ENCODE peak calls at places on chromosomes 6 and 20, in four cellular contexts. B is K562, N is WTC11, I is HepG2. T is an unnamed sample.

GRCh38 chr6:130537447-130537846 is 171.6 kb downstream of the TMEM200A start:
- DNase-seq in B (no peak), N (no peak), I (no peak), T (no peak)

GRCh38 chr6:37555040-37555781 is 55.5 kb upstream of the CCDC167 start:
- DNase-seq in B (no peak), N (no peak), I (no peak), T (peak)

GRCh38 chr6:11919771-11920440 is 92.2 kb upstream of the HIVEP1 start:
- DNase-seq in B (no peak), N (no peak), I (no peak), T (no peak)

GRCh38 chr6:27214126-27214601 is 33.3 kb upstream of the PRSS16 start:
- DNase-seq in B (no peak), N (peak), I (no peak), T (no peak)

GRCh38 chr6:143328885-143329284 is 121.6 kb downstream of the ADAT2 start:
- DNase-seq in B (no peak), N (no peak), I (no peak), T (no peak)

GRCh38 chr6:33787336-33787953 is 1.5 kb downstream of the LEMD2 start:
- DNase-seq in B (peak), N (no peak), I (no peak), T (no peak)

GRCh38 chr6:119717942-119718341 is 368.4 kb upstream of the MAN1A1 start:
- DNase-seq in B (no peak), N (no peak), I (no peak), T (no peak)

GRCh38 chr6:140909156-140909555 is 1223.6 kb upstream of the GJE1 start:
- DNase-seq in B (no peak), N (no peak), I (no peak), T (no peak)

GRCh38 chr6:149492798-149493165 is 8.0 kb upstream of the ZC3H12D start:
- DNase-seq in B (no peak), N (no peak), I (no peak), T (no peak)

GRCh38 chr6:16271415-16271814 is 33.0 kb downstream of the GMPR start:
- DNase-seq in B (no peak), N (no peak), I (no peak), T (no peak)

GRCh38 chr6:161031721-161032495 is 40.3 kb downstream of the MAP3K4 start:
- DNase-seq in B (no peak), N (no peak), I (peak), T (no peak)

GRCh38 chr6:159095561-159096095 is 50.8 kb upstream of the TAGAP start:
- DNase-seq in B (no peak), N (no peak), I (no peak), T (no peak)

GRCh38 chr6:159097256-159097655 is 52.5 kb upstream of the TAGAP start:
- DNase-seq in B (no peak), N (no peak), I (no peak), T (no peak)

GRCh38 chr6:159093608-159094443 is 49.0 kb upstream of the TAGAP start:
- DNase-seq in B (no peak), N (no peak), I (no peak), T (no peak)

GRCh38 chr6:159092631-159093030 is 47.8 kb upstream of the TAGAP start:
- DNase-seq in B (no peak), N (no peak), I (no peak), T (no peak)

GRCh38 chr6:159094444-159095252 is 49.9 kb upstream of the TAGAP start:
- DNase-seq in B (no peak), N (no peak), I (no peak), T (no peak)
- TF ChIP-seq CREM in B (no peak), N (no peak), I (no peak), T (peak)

GRCh38 chr20:35319206-35320197 is 27.3 kb upstream of the FAM83C start:
- DNase-seq in B (peak), N (no peak), I (no peak), T (no peak)

GRCh38 chr20:35317416-35317815 is 25.2 kb upstream of the FAM83C start:
- DNase-seq in B (no peak), N (no peak), I (no peak), T (no peak)

GRCh38 chr20:35316086-35316485 is 23.9 kb upstream of the FAM83C start:
- DNase-seq in B (no peak), N (no peak), I (no peak), T (no peak)

GRCh38 chr20:35320396-35321126 is 28.3 kb upstream of the FAM83C start:
- DNase-seq in B (no peak), N (no peak), I (peak), T (no peak)

GRCh38 chr20:35318502-35319157 is 26.4 kb upstream of the FAM83C start:
- DNase-seq in B (no peak), N (no peak), I (peak), T (no peak)
- TF ChIP-seq CREM in B (no peak), N (no peak), I (no peak), T (no peak)

GRCh38 chr6:125375841-125376240 is 74.1 kb upstream of the HDDC2 start:
- DNase-seq in B (no peak), N (no peak), I (no peak), T (no peak)
- TF ChIP-seq CREM in B (no peak), N (no peak), I (no peak), T (no peak)

GRCh38 chr6:157307661-157308060 is 15.7 kb downstream of the TMEM242 start:
- DNase-seq in B (no peak), N (no peak), I (no peak), T (no peak)

GRCh38 chr6:157300436-157300835 is 22.9 kb downstream of the TMEM242 start:
- DNase-seq in B (no peak), N (no peak), I (no peak), T (no peak)

GRCh38 chr6:157302761-157303160 is 20.6 kb downstream of the TMEM242 start:
- DNase-seq in B (no peak), N (no peak), I (no peak), T (no peak)

GRCh38 chr6:157305676-157306653 is 17.4 kb downstream of the TMEM242 start:
- DNase-seq in B (no peak), N (no peak), I (no peak), T (no peak)

GRCh38 chr6:157304840-157305675 is 18.3 kb downstream of the TMEM242 start:
- DNase-seq in B (peak), N (no peak), I (no peak), T (no peak)
- TF ChIP-seq CREM in B (no peak), N (no peak), I (no peak), T (no peak)

GRCh38 chr6:159505140-159505922 is 187.7 kb downstream of the SOD2 start:
- DNase-seq in B (no peak), N (no peak), I (no peak), T (no peak)
- TF ChIP-seq CREM in B (no peak), N (no peak), I (no peak), T (no peak)

GRCh38 chr6:151351146-151351700 is 40.1 kb downstream of the ZBTB2 start:
- DNase-seq in B (no peak), N (no peak), I (no peak), T (no peak)
- TF ChIP-seq CREM in B (no peak), N (no peak), I (no peak), T (no peak)

DNA sequence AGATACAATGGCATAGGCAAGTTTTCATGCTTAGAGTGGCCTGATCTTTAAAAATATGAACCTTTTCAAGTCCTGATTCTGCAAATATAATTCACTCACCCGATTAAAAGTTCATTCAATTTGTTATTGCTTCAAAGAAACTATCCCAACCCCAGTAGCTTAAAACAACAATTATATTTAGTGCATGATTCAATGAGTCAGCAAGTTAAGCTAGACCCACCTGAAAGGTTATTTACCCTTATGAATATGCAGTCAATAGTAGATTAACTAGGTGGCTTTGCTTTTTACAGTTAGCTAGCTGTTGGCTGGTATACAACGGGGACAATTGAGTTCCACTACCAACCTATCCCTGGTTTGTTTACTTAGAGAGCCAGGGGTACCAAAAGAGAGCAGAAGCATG is 95.6 kb upstream of the ANKEF1 start:
- DNase-seq in B (no peak), N (no peak), I (no peak), T (no peak)
- TF ChIP-seq CREM in B (no peak), N (no peak), I (no peak), T (no peak)

DNA sequence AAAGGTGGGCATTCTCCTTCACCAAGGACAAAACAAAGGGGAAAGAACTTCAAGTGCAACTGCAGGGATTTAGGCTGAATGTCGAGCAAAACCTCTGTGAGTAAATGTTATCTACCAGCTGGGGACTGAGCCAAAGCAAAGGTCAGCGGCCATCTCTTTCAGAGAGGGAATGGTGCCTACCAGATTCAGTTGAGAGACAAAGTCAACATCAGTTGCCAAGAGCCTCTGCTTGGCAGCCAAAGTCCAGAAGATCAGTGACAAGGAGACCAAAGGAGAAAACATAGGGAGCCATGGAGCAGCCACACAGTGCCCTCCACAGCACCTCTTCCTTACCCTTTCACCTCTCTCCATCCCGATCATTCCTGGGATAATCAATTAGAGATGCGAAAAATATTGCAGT is 472.5 kb downstream of the KIF16B start:
- DNase-seq in B (no peak), N (no peak), I (peak), T (no peak)
- TF ChIP-seq CREM in B (no peak), N (no peak), I (no peak), T (no peak)